ENCODE peak calls at places on chromosomes 7 and 10, in five cellular contexts. G, R, E, J and C are unnamed samples.

GRCh38 chr7:155885162-155886160 is 73.2 kb upstream of the SHH start:
- DNase-seq in G (no peak), R (peak; percentile 58), E (peak; percentile 31), J (peak; percentile 34), C (no peak)

GRCh38 chr7:28144266-28144665 is 36.3 kb downstream of the JAZF1 start:
- DNase-seq in G (no peak), R (no peak), E (no peak), J (no peak), C (no peak)

GRCh38 chr7:68955656-68956055 is 642.6 kb upstream of the AUTS2 start:
- DNase-seq in G (no peak), R (no peak), E (no peak), J (no peak), C (no peak)

GRCh38 chr7:42065942-42066341 is 171.1 kb downstream of the GLI3 start:
- DNase-seq in G (no peak), R (no peak), E (no peak), J (no peak), C (no peak)

GRCh38 chr10:10778959-10779358 is 238.7 kb upstream of the CELF2 start:
- DNase-seq in G (no peak), R (no peak), E (no peak), J (peak; percentile 59), C (no peak)

GRCh38 chr10:64142395-64142794 is 621.2 kb downstream of the REEP3 start:
- DNase-seq in G (no peak), R (no peak), E (no peak), J (no peak), C (no peak)

GRCh38 chr10:98316661-98317060 is 48.7 kb upstream of the LOXL4 start:
- DNase-seq in G (no peak), R (no peak), E (no peak), J (peak; percentile 87), C (no peak)

GRCh38 chr10:113555751-113556150 is 2.9 kb downstream of the HABP2 start:
- DNase-seq in G (no peak), R (no peak), E (no peak), J (no peak), C (no peak)

GRCh38 chr7:129055294-129055816 is 444 bp upstream of the TNPO3 start:
- DNase-seq in G (no peak), R (no peak), E (peak; percentile 5), J (no peak), C (no peak)

GRCh38 chr7:118477026-118477425 is 252.5 kb downstream of the ANKRD7 start:
- DNase-seq in G (no peak), R (no peak), E (no peak), J (no peak), C (no peak)

GRCh38 chr7:105906169-105906568 is 29.8 kb upstream of the ATXN7L1 start:
- DNase-seq in G (no peak), R (no peak), E (no peak), J (no peak), C (no peak)

GRCh38 chr10:79350407-79351154 is 3.3 kb downstream of the PPIF start:
- DNase-seq in G (peak; percentile 44), R (no peak), E (no peak), J (no peak), C (no peak)

GRCh38 chr10:97121084-97121483 is 64.7 kb downstream of the SLIT1 start:
- DNase-seq in G (no peak), R (no peak), E (no peak), J (no peak), C (no peak)

GRCh38 chr7:107948645-107949442 is 54.1 kb downstream of the LAMB1 start:
- DNase-seq in G (no peak), R (no peak), E (peak; percentile 77), J (peak; percentile 91), C (no peak)

GRCh38 chr10:88027570-88027969 is 164.1 kb downstream of the PTEN start:
- DNase-seq in G (peak; percentile 56), R (no peak), E (no peak), J (no peak), C (no peak)

GRCh38 chr7:140225562-140226249 is 48.9 kb upstream of the KDM7A start:
- DNase-seq in G (no peak), R (no peak), E (peak; percentile 56), J (no peak), C (no peak)

GRCh38 chr7:119175916-119176627 is 951.6 kb downstream of the ANKRD7 start:
- DNase-seq in G (no peak), R (peak; percentile 14), E (peak; percentile 53), J (peak; percentile 73), C (no peak)

GRCh38 chr10:18607503-18607902 is 43.9 kb downstream of the NSUN6 start:
- DNase-seq in G (peak; percentile 56), R (peak; percentile 54), E (peak; percentile 73), J (peak; percentile 89), C (no peak)

GRCh38 chr10:35127289-35127891 is 744 bp downstream of the CREM start:
- DNase-seq in G (peak; percentile 85), R (peak; percentile 58), E (peak; percentile 52), J (peak; percentile 90), C (peak; percentile 39)

GRCh38 chr10:130041691-130042225 is 68.9 kb downstream of the C10orf143 start:
- DNase-seq in G (no peak), R (no peak), E (no peak), J (no peak), C (no peak)

GRCh38 chr7:138975343-138976104 is 5.7 kb downstream of the KIAA1549 start:
- DNase-seq in G (no peak), R (no peak), E (no peak), J (no peak), C (no peak)

GRCh38 chr7:127819975-127820778 is 168.2 kb downstream of the SND1 start:
- DNase-seq in G (no peak), R (no peak), E (peak; percentile 61), J (peak; percentile 60), C (no peak)

GRCh38 chr7:98303176-98303865 is 21.8 kb downstream of the BRI3 start:
- DNase-seq in G (no peak), R (no peak), E (no peak), J (no peak), C (no peak)

GRCh38 chr10:47176903-47177860 is 122.8 kb upstream of the GDF10 start:
- DNase-seq in G (no peak), R (no peak), E (no peak), J (peak; percentile 83), C (no peak)

GRCh38 chr7:28062197-28062988 is 118.2 kb downstream of the JAZF1 start:
- DNase-seq in G (peak; percentile 76), R (peak; percentile 54), E (peak; percentile 39), J (peak; percentile 84), C (peak; percentile 18)

GRCh38 chr7:517848-518629 is 1.6 kb downstream of the PDGFA start:
- DNase-seq in G (peak; percentile 85), R (peak; percentile 66), E (peak; percentile 76), J (peak; percentile 73), C (peak; percentile 49)

GRCh38 chr10:1947464-1948043 is 210.2 kb upstream of the ADARB2 start:
- DNase-seq in G (no peak), R (no peak), E (no peak), J (no peak), C (no peak)

GRCh38 chr10:46557319-46558140 is 1.1 kb upstream of the GPRIN2 start:
- DNase-seq in G (peak; percentile 57), R (peak; percentile 5), E (no peak), J (no peak), C (no peak)

GRCh38 chr10:15898046-15898445 is 37.7 kb upstream of the MINDY3 start:
- DNase-seq in G (no peak), R (no peak), E (no peak), J (peak; percentile 65), C (peak; percentile 26)

GRCh38 chr7:157506268-157506667 is 169.5 kb downstream of the DNAJB6 start:
- DNase-seq in G (no peak), R (no peak), E (no peak), J (no peak), C (no peak)

GRCh38 chr7:40622830-40623507 is 488.2 kb downstream of the SUGCT start:
- DNase-seq in G (no peak), R (no peak), E (peak; percentile 57), J (no peak), C (no peak)

GRCh38 chr10:36109399-36110023 is 467.4 kb upstream of the FZD8 start:
- DNase-seq in G (no peak), R (no peak), E (no peak), J (peak; percentile 5), C (no peak)

GRCh38 chr7:104652434-104652833 is 324.0 kb downstream of the LHFPL3 start:
- DNase-seq in G (no peak), R (no peak), E (no peak), J (no peak), C (no peak)

GRCh38 chr10:127524869-127525268 is 24.2 kb upstream of the NPS start:
- DNase-seq in G (no peak), R (no peak), E (no peak), J (peak; percentile 39), C (no peak)

DNA sequence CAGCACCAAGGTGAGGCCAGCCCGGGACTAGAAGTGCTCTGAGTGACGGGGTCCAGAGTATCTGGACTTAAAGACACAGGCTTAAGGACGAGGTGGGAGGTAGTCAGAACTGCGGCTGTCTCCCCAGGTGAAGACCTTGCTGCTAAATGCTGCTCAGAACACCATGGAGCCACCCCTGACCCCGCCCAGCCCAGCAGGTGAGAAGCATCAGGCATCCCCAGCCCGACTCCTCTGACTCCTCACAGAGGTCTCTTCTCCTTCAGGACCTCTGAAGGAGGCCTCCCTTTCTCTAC is 5.8 kb downstream of the NFKB2 start:
- DNase-seq in G (no peak), R (no peak), E (no peak), J (no peak), C (no peak)
- H3K27ac ChIP-seq in G (no peak overlapping the region), R (no peak overlapping the region), E (no peak overlapping the region), J (no peak overlapping the region), C (no peak overlapping the region)

GRCh38 chr7:102836206-102836938 is 76.4 kb upstream of the LRRC17 start:
- DNase-seq in G (no peak), R (no peak), E (no peak), J (peak; percentile 93), C (no peak)
- H3K27ac ChIP-seq in G (no peak overlapping the region), R (no peak overlapping the region), E (no peak overlapping the region), J (peak overlapping the region; percentile 29), C (no peak overlapping the region)

GRCh38 chr7:2777898-2778535 is 66.1 kb downstream of the GNA12 start:
- DNase-seq in G (no peak), R (no peak), E (no peak), J (peak; percentile 47), C (no peak)

GRCh38 chr7:2774935-2775334 is 69.2 kb downstream of the GNA12 start:
- DNase-seq in G (no peak), R (no peak), E (no peak), J (no peak), C (no peak)

GRCh38 chr7:2775376-2775775 is 68.7 kb downstream of the GNA12 start:
- DNase-seq in G (no peak), R (no peak), E (no peak), J (no peak), C (no peak)

GRCh38 chr7:2775785-2776184 is 68.3 kb downstream of the GNA12 start:
- DNase-seq in G (no peak), R (no peak), E (no peak), J (no peak), C (no peak)

DNA sequence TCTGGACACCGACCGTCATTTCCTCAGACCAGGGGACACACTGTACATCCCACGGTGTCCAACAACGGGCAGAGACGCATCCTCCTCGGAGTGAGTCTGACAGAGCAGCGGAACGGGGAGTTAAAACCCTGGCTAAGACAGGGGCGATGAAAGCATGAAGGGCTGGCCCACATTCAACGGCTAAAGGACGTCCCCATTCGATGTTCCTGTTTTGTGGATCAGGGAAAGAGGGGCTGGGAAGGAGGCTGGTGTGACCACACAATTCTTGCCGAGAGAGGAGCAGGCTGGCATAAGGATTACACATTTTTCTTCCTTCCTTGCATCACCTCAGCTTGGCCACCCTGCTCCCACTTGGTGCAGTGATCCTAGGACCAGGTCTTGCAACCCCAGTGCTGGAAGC is 67.8 kb downstream of the GNA12 start:
- DNase-seq in G (no peak), R (no peak), E (no peak), J (no peak), C (no peak)
- H3K27ac ChIP-seq in G (no peak overlapping the region), R (no peak overlapping the region), E (no peak overlapping the region), J (no peak overlapping the region), C (no peak overlapping the region)

GRCh38 chr7:73452999-73453635 is 19.5 kb downstream of the FZD9 start:
- DNase-seq in G (no peak), R (no peak), E (no peak), J (no peak), C (no peak)
- H3K27ac ChIP-seq in G (no peak overlapping the region), R (no peak overlapping the region), E (no peak overlapping the region), J (no peak overlapping the region), C (no peak overlapping the region)